ENCODE peak calls at places on chromosome 4, in five cellular contexts. S is transverse colon, L is SK-N-SH, Y is HepG2, U is suprapubic skin. Z is an unnamed sample.

GRCh38 chr4:169033660-169034059 is 23.6 kb upstream of the CBR4 start:
- DNase-seq in S (no peak), U (no peak), Y (no peak), L (peak; percentile 51), Z (no peak)

GRCh38 chr4:3523628-3524221 is 8.5 kb downstream of the LRPAP1 start:
- DNase-seq in S (no peak), L (no peak), Y (no peak), U (no peak), Z (no peak)

GRCh38 chr4:69321153-69321729 is 41.0 kb downstream of the UGT2B28 start:
- DNase-seq in Y (no peak), L (no peak), S (no peak), U (no peak), Z (peak; percentile 56)

GRCh38 chr4:3377557-3377956 is 64.2 kb upstream of the HGFAC start:
- DNase-seq in Y (no peak), U (no peak), L (no peak), S (no peak), Z (no peak)

GRCh38 chr4:122909683-122910082 is 12.7 kb downstream of the NUDT6 start:
- DNase-seq in Y (peak; percentile 47), L (no peak), S (no peak), U (no peak), Z (no peak)

GRCh38 chr4:161505141-161505540 is 658.7 kb downstream of the FSTL5 start:
- DNase-seq in L (no peak), Y (no peak), U (no peak), S (no peak), Z (no peak)

GRCh38 chr4:158255727-158256324 is 45.5 kb downstream of the TMEM144 start:
- DNase-seq in U (no peak), S (no peak), L (peak; percentile 34), Y (peak; percentile 61), Z (no peak)

GRCh38 chr4:110294165-110294564 is 95.8 kb upstream of the ELOVL6 start:
- DNase-seq in L (no peak), U (no peak), S (no peak), Y (no peak), Z (no peak)

GRCh38 chr4:10917475-10918103 is 233.0 kb upstream of the CLNK start:
- DNase-seq in S (no peak), U (no peak), L (no peak), Y (no peak), Z (no peak)

GRCh38 chr4:85825937-85826678 is 351.2 kb downstream of the ARHGAP24 start:
- DNase-seq in S (peak; percentile 24), U (no peak), L (peak; percentile 8), Y (peak; percentile 35), Z (no peak)

GRCh38 chr4:81965911-81966310 is 407.9 kb downstream of the HNRNPD start:
- DNase-seq in L (no peak), S (no peak), U (no peak), Y (no peak), Z (no peak)

GRCh38 chr4:41686893-41687292 is 61.6 kb downstream of the PHOX2B start:
- DNase-seq in Y (no peak), L (no peak), S (no peak), U (no peak), Z (no peak)

GRCh38 chr4:24752140-24752539 is 43.2 kb upstream of the SOD3 start:
- DNase-seq in Y (no peak), U (no peak), S (no peak), L (no peak), Z (no peak)

GRCh38 chr4:55318135-55318534 is 27.9 kb upstream of the SRD5A3 start:
- DNase-seq in L (no peak), Y (no peak), U (no peak), S (no peak), Z (no peak)

GRCh38 chr4:56772134-56772533 is 49.4 kb downstream of the SPINK2 start:
- DNase-seq in S (no peak), U (no peak), L (no peak), Y (no peak), Z (no peak)

GRCh38 chr4:144313370-144313769 is 172.9 kb upstream of the GYPA start:
- DNase-seq in Y (no peak), S (no peak), L (no peak), U (no peak), Z (no peak)

GRCh38 chr4:180134116-180134866 is 2108.9 kb upstream of the TENM3 start:
- DNase-seq in Y (no peak), U (no peak), L (no peak), S (peak; percentile 23), Z (no peak)

GRCh38 chr4:3387943-3388348 is 53.8 kb upstream of the HGFAC start:
- DNase-seq in Y (no peak), U (peak; percentile 88), L (peak; percentile 44), S (peak; percentile 74), Z (peak; percentile 74)

GRCh38 chr4:1554876-1555265 is 129.2 kb downstream of the FAM53A start:
- DNase-seq in U (no peak), Y (no peak), L (no peak), S (no peak), Z (peak; percentile 83)

GRCh38 chr4:13558881-13559280 is 14.6 kb upstream of the NKX3-2 start:
- DNase-seq in L (no peak), Y (no peak), U (no peak), S (no peak), Z (no peak)

GRCh38 chr4:167100120-167100519 is 134.2 kb downstream of the SPOCK3 start:
- DNase-seq in S (no peak), Y (peak; percentile 1), U (no peak), L (no peak), Z (no peak)

GRCh38 chr4:47836655-47837581 is 949 bp downstream of the CORIN start:
- DNase-seq in Y (peak; percentile 76), L (peak; percentile 88), S (peak; percentile 77), U (peak; percentile 86), Z (peak; percentile 56)

GRCh38 chr4:20044502-20044911 is 207.2 kb upstream of the SLIT2 start:
- DNase-seq in S (no peak), Y (no peak), L (no peak), U (no peak), Z (no peak)

GRCh38 chr4:55312491-55313101 is 33.4 kb upstream of the SRD5A3 start:
- DNase-seq in S (peak; percentile 33), Y (peak; percentile 33), L (peak; percentile 19), U (peak; percentile 68), Z (no peak)

GRCh38 chr4:156941940-156942548 is 29.6 kb downstream of the PDGFC start:
- DNase-seq in L (no peak), Y (peak; percentile 98), S (peak; percentile 33), U (no peak), Z (no peak)

GRCh38 chr4:158521490-158522111 is at the start of gene RXFP1:
- DNase-seq in S (no peak), L (no peak), Y (no peak), U (no peak), Z (no peak)

GRCh38 chr4:123856689-123857545 is 460.3 kb downstream of the SPRY1 start:
- DNase-seq in U (no peak), L (peak; percentile 41), Y (peak; percentile 95), S (peak; percentile 39), Z (no peak)

GRCh38 chr4:120724656-120725055 is 197.9 kb downstream of the PRDM5 start:
- DNase-seq in S (no peak), L (no peak), Y (no peak), U (no peak), Z (no peak)

GRCh38 chr4:123127865-123128264 is 205.5 kb upstream of the NUDT6 start:
- DNase-seq in S (no peak), L (no peak), U (no peak), Y (no peak), Z (no peak)

DNA sequence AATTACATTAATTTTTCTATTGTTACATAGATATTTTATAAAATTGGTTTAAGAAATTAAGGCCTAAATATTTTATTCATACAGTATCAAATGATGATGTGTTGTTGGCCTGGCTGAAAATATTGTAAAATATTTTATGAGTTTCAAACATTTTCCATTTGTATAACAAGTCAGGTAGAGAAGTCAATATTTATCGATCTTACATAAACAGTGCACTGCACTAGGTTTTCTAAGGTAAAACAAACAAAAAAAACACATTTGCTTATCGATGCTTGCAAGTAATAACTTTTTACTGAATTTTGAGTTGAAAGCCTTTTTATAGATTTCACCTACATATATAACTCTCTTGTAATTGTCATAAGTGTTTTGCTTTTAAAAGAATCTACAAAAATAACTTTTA is 7.2 kb upstream of the TTC29 start:
- DNase-seq in U (no peak), L (no peak), Y (no peak), S (no peak), Z (no peak)
- H3K27ac ChIP-seq in U (no peak overlapping the region), L (no peak overlapping the region), Y (no peak overlapping the region), S (no peak overlapping the region), Z (no peak overlapping the region)

GRCh38 chr4:65386927-65387326 is 283.4 kb downstream of the EPHA5 start:
- DNase-seq in Y (no peak), U (no peak), L (no peak), S (no peak), Z (no peak)
- TF ChIP-seq POLR2AphosphoS5 in Y (no peak), U (no peak), L (no peak), S (no peak), Z (no peak)

GRCh38 chr4:88320174-88320779 is 35.9 kb upstream of the PPM1K start:
- DNase-seq in L (no peak), U (no peak), Y (no peak), S (no peak), Z (no peak)
- H3K27ac ChIP-seq in L (no peak overlapping the region), U (peak overlapping the region; percentile 58), Y (no peak overlapping the region), S (peak overlapping the region; percentile 59), Z (peak overlapping the region; percentile 76)

GRCh38 chr4:6959261-6959660 is 49.6 kb downstream of the TBC1D14 start:
- DNase-seq in S (no peak), Y (no peak), L (peak; percentile 19), U (no peak), Z (peak; percentile 2)
- TF ChIP-seq POLR2AphosphoS5 in S (no peak), Y (no peak), L (no peak), U (no peak), Z (no peak)

GRCh38 chr4:185771696-185772390 is 40.2 kb downstream of the SORBS2 start:
- DNase-seq in S (no peak), L (no peak), Y (no peak), U (no peak), Z (no peak)

GRCh38 chr4:185772391-185773093 is 39.5 kb downstream of the SORBS2 start:
- DNase-seq in S (no peak), L (no peak), U (no peak), Y (no peak), Z (no peak)

GRCh38 chr4:185774076-185774731 is 37.8 kb downstream of the SORBS2 start:
- DNase-seq in Y (peak; percentile 86), S (no peak), U (no peak), L (no peak), Z (no peak)

GRCh38 chr4:185774815-185775684 is 36.9 kb downstream of the SORBS2 start:
- DNase-seq in U (no peak), L (no peak), Y (no peak), S (no peak), Z (no peak)

GRCh38 chr4:185773419-185773818 is 38.6 kb downstream of the SORBS2 start:
- DNase-seq in Y (no peak), S (no peak), U (no peak), L (no peak), Z (peak; percentile 38)
- H3K27ac ChIP-seq in Y (peak overlapping the region; percentile 96), S (peak overlapping the region; percentile 61), U (peak overlapping the region; percentile 73), L (no peak overlapping the region), Z (peak overlapping the region; percentile 84)

Z was measured in breast epithelium.